ENCODE peak calls at places on chromosomes 13 and 19, in five cellular contexts. W, R, G, M and H are unnamed samples.

GRCh38 chr13:44273991-44274810 is 99.4 kb upstream of the SERP2 start:
- DNase-seq in W (no peak), G (no peak), M (no peak), R (no peak), H (peak)

GRCh38 chr13:27673911-27674310 is 52.2 kb downstream of the POLR1D start:
- DNase-seq in G (peak), M (no peak), W (no peak), R (no peak), H (no peak)

GRCh38 chr19:46040952-46041500 is at the start of gene IGFL4:
- DNase-seq in W (no peak), M (no peak), R (peak), G (no peak), H (no peak)

GRCh38 chr19:46731007-46731501 is 14.1 kb upstream of the PRKD2 start:
- DNase-seq in M (no peak), R (peak), W (no peak), G (no peak), H (peak)

GRCh38 chr13:25657062-25657588 is 285.4 kb downstream of the ATP8A2 start:
- DNase-seq in G (no peak), W (no peak), R (no peak), M (no peak), H (no peak)

GRCh38 chr13:110379905-110380341 is 72.8 kb downstream of the COL4A2 start:
- DNase-seq in M (no peak), G (no peak), R (peak), W (no peak), H (no peak)

GRCh38 chr13:43329702-43330101 is 306.3 kb downstream of the DNAJC15 start:
- DNase-seq in G (no peak), R (no peak), M (no peak), W (no peak), H (no peak)

GRCh38 chr13:20337894-20338551 is 105.9 kb upstream of the GJB6 start:
- DNase-seq in M (no peak), G (no peak), W (no peak), R (no peak), H (no peak)

GRCh38 chr13:50326746-50327145 is 311.5 kb downstream of the KCNRG start:
- DNase-seq in R (no peak), G (no peak), M (no peak), W (no peak), H (no peak)

GRCh38 chr13:40984670-40985366 is 34.3 kb downstream of the ELF1 start:
- DNase-seq in G (no peak), W (no peak), R (no peak), M (no peak), H (no peak)

GRCh38 chr19:43809762-43810696 is 7.8 kb upstream of the LYPD5 start:
- DNase-seq in R (peak), W (no peak), M (no peak), G (no peak), H (peak)

GRCh38 chr13:110531671-110532083 is 29.8 kb downstream of the RAB20 start:
- DNase-seq in W (no peak), M (no peak), R (no peak), G (no peak), H (no peak)

GRCh38 chr13:114279770-114280169 is 1.6 kb upstream of the UPF3A start:
- DNase-seq in G (no peak), R (no peak), W (no peak), M (no peak), H (no peak)

GRCh38 chr19:29665826-29666633 is 769 bp downstream of the PLEKHF1 start:
- DNase-seq in G (peak), W (peak), M (no peak), R (no peak), H (no peak)

GRCh38 chr19:48738557-48739399 is 1.6 kb downstream of the RASIP1 start:
- DNase-seq in G (peak), R (peak), M (no peak), W (peak), H (no peak)

GRCh38 chr13:95411641-95412040 is 110.4 kb upstream of the ABCC4 start:
- DNase-seq in W (no peak), G (no peak), M (no peak), R (no peak), H (no peak)

GRCh38 chr13:22194106-22194810 is 523.4 kb downstream of the FGF9 start:
- DNase-seq in R (no peak), M (no peak), G (peak), W (no peak), H (no peak)

GRCh38 chr19:36488816-36489138 is 584 bp downstream of the ZNF566 start:
- DNase-seq in M (peak), W (no peak), G (peak), R (no peak), H (no peak)

GRCh38 chr13:45812599-45813372 is 38.8 kb downstream of the SIAH3 start:
- DNase-seq in M (no peak), R (no peak), G (no peak), W (no peak), H (no peak)

DNA sequence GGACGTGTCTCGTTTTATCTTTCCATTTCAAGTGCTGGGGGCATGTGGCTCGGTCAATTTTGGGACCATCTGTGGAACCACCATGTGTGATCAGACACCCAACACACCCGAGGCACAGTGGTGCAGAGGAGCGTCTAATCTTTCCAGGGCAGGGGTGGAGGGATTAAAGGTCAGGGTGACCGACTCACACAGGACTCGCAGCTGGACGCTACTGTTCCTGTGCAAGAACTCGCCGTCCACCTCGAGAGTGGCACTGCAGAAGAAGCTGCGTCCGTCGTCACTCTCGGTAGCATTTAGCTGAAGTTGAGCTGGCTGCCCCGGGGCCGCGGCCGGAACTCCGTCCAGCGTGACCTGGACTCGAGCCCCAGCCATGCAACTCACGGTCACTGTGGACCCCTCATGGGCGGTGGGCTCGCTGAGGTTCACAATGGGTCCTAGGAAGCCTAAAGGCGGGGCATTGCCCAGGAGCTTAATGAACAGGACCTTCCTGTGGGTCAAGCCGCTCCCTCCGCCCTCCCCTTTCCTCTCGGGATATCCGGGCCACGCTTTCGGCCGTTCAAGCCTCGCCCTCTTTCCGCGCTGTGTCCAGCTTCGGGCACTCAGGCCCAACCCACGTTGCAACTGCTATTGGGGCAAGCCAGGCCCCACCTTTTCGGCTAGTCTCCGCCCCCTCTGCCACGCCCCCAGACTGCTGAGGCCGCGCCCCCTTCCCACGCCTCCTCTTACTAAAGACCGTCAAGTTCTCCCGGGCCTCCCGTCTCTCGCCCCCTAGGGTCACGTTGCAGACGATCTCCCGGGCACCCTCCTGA is 1.2 kb upstream of the RAVER1 start:
- DNase-seq in M (peak), W (peak), G (peak), R (peak), H (peak)
- H3K4me3 ChIP-seq in M (peak), W (peak), G (peak), R (peak), H (peak)

DNA sequence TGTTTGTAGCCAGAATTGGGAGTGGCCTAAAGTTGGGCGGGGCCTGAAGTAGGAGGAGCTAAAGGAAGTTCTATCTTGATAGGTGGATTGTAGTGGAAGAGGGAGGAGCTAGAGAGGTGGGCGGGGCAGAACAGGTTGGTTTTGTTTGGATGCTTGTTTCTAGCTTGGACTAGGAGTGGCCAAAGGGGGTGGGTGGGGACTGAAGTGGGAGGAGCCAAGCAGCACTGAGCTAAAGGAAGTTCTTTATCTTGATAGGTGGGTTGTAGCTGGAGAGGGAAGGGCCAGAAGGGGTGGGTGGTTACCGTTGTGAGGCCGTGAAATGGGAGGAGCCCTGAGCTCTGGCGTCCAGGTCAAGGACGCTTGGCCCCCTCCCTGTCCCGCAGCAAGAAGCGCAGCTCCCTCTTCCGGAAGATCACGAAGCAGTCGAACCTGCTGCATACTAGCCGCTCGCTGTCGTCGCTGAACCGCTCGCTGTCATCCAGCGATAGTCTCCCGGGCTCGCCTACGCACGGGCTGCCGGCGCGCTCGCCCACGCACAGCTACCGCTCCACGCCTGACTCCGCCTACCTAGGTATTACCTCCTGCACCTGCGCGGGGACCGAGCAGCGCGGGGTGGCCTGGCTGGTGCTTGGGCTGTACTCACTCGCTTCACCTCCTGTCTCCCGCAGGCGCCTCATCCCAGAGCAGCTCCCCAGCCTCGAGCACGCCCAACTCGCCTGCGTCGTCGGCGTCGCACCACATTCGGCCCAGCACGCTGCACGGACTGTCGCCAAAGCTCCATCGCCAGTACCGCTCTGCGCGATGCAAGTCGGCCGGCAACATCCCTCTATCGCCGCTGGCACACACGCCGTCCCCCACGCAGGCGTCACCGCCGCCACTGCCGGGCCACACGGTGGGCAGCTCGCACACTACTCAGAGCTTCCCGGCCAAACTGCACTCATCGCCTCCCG is 8.0 kb downstream of the DNASE2 start:
- DNase-seq in M (peak), G (peak), R (peak), W (peak), H (no peak)
- H3K4me3 ChIP-seq in M (no peak), G (peak), R (no peak), W (no peak), H (no peak)

GRCh38 chr19:40084948-40085347 is 5.8 kb downstream of the ZNF780A start:
- DNase-seq in G (no peak), R (no peak), M (no peak), W (no peak), H (no peak)

GRCh38 chr19:40090256-40091204 is at the start of gene ZNF780A:
- DNase-seq in G (peak), R (peak), M (peak), W (peak), H (peak)

GRCh38 chr19:40088299-40089047 is 2.3 kb downstream of the ZNF780A start:
- DNase-seq in G (no peak), W (no peak), R (no peak), M (no peak), H (no peak)

GRCh38 chr19:40091205-40092129 is 724 bp upstream of the ZNF780A start:
- DNase-seq in M (no peak), R (no peak), G (no peak), W (no peak), H (no peak)

DNA sequence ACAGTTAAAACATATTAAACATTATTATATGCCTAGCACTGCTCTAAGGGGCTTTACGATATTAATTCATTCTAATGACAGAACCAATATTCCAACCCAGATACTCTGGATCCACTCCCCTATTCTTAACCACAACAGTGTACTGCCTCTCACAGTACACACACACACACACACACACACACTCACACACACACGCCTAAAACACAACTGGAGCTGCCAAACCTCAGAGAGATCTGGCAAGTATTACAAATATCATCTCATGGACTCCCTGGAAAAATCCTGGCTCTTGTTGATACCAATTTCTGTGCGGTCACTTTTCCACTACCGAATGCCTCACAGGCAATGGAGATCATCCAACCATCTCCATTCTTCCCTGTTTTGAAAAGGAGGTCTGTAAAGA is 1.3 kb downstream of the ZNF780A start:
- DNase-seq in M (no peak), G (peak), R (no peak), W (no peak), H (no peak)
- H3K4me3 ChIP-seq in M (peak), G (peak), R (peak), W (no peak), H (peak)

GRCh38 chr13:67943116-67943515 is 713.0 kb upstream of the PCDH9 start:
- DNase-seq in G (no peak), R (no peak), W (no peak), M (no peak), H (no peak)
- H3K4me3 ChIP-seq in G (no peak), R (no peak), W (no peak), M (no peak), H (no peak)

GRCh38 chr19:50418186-50419021 is at the start of gene SPIB:
- DNase-seq in M (no peak), R (no peak), G (no peak), W (no peak), H (no peak)
- H3K4me3 ChIP-seq in M (no peak), R (no peak), G (no peak), W (no peak), H (no peak)